ENCODE peak calls at places on chromosome 9, in four cellular contexts. R, H, M and U are unnamed samples.

GRCh38 chr9:93265301-93265971 is 81.5 kb downstream of the WNK2 start:
- DNase-seq in R (no peak), H (no peak), M (no peak), U (no peak)

GRCh38 chr9:82706781-82707180 is 356.2 kb downstream of the RASEF start:
- DNase-seq in R (no peak), H (no peak), M (no peak), U (no peak)

GRCh38 chr9:126777733-126778132 is 27.1 kb upstream of the ZBTB43 start:
- DNase-seq in R (no peak), H (no peak), M (no peak), U (no peak)

GRCh38 chr9:98173181-98173580 is 19.3 kb downstream of the CORO2A start:
- DNase-seq in R (no peak), H (no peak), M (no peak), U (no peak)

GRCh38 chr9:114006931-114007691 is 71.0 kb downstream of the AMBP start:
- DNase-seq in R (no peak), H (no peak), M (peak), U (no peak)

GRCh38 chr9:16352791-16353401 is 517.6 kb downstream of the BNC2 start:
- DNase-seq in R (no peak), H (no peak), M (no peak), U (no peak)

GRCh38 chr9:1535599-1535998 is 479.5 kb upstream of the SMARCA2 start:
- DNase-seq in R (no peak), H (no peak), M (no peak), U (no peak)

GRCh38 chr9:90458485-90458884 is 184.1 kb downstream of the DIRAS2 start:
- DNase-seq in R (no peak), H (no peak), M (no peak), U (no peak)

GRCh38 chr9:97109194-97109811 is 70.4 kb upstream of the CTSV start:
- DNase-seq in R (no peak), H (no peak), M (peak), U (no peak)

GRCh38 chr9:131575946-131576853 is 30.9 kb downstream of the PRRT1B start:
- DNase-seq in R (no peak), H (no peak), M (no peak), U (no peak)

GRCh38 chr9:126307306-126308061 is 19.1 kb upstream of the MVB12B start:
- DNase-seq in R (no peak), H (no peak), M (no peak), U (no peak)

GRCh38 chr9:14702200-14702599 is 9.0 kb upstream of the ZDHHC21 start:
- DNase-seq in R (no peak), H (no peak), M (no peak), U (no peak)

GRCh38 chr9:133334161-133334560 is 1.8 kb downstream of the SURF6 start:
- DNase-seq in R (peak), H (no peak), M (no peak), U (no peak)

GRCh38 chr9:81351166-81351565 is 338.2 kb downstream of the TLE1 start:
- DNase-seq in R (no peak), H (no peak), M (no peak), U (no peak)

GRCh38 chr9:129769582-129770107 is 16.8 kb upstream of the PTGES start:
- DNase-seq in R (no peak), H (no peak), M (no peak), U (no peak)

GRCh38 chr9:105299190-105299854 is 54.9 kb downstream of the SLC44A1 start:
- DNase-seq in R (no peak), H (peak), M (no peak), U (peak)

GRCh38 chr9:7289773-7290172 is 509.8 kb downstream of the DMAC1 start:
- DNase-seq in R (no peak), H (no peak), M (no peak), U (no peak)

GRCh38 chr9:84493284-84493947 is 152.9 kb upstream of the SLC28A3 start:
- DNase-seq in R (no peak), H (no peak), M (no peak), U (no peak)

GRCh38 chr9:133683494-133684460 is 47.6 kb downstream of the DBH start:
- DNase-seq in R (peak), H (no peak), M (no peak), U (no peak)

GRCh38 chr9:31824860-31825259 is 559.6 kb upstream of the ACO1 start:
- DNase-seq in R (no peak), H (no peak), M (no peak), U (no peak)

GRCh38 chr9:84397822-84398221 is 57.3 kb upstream of the SLC28A3 start:
- DNase-seq in R (no peak), H (peak), M (no peak), U (peak)

GRCh38 chr9:93673844-93674334 is 97.5 kb downstream of the PHF2 start:
- DNase-seq in R (peak), H (no peak), M (no peak), U (no peak)

GRCh38 chr9:109821711-109822110 is 41.7 kb downstream of the PALM2AKAP2 start:
- DNase-seq in R (no peak), H (peak), M (no peak), U (no peak)

GRCh38 chr9:121353246-121353975 is 16.6 kb downstream of the STOM start:
- DNase-seq in R (no peak), H (no peak), M (no peak), U (no peak)

GRCh38 chr9:126439402-126439765 is 112.8 kb downstream of the MVB12B start:
- DNase-seq in R (no peak), H (peak), M (no peak), U (peak)

GRCh38 chr9:84076359-84076758 is 95.8 kb downstream of the RMI1 start:
- DNase-seq in R (no peak), H (no peak), M (no peak), U (no peak)

GRCh38 chr9:134186471-134187109 is 22.2 kb upstream of the RNU6ATAC start:
- DNase-seq in R (no peak), H (no peak), M (no peak), U (no peak)

GRCh38 chr9:129996161-129996849 is 46.7 kb downstream of the FNBP1 start:
- DNase-seq in R (no peak), H (no peak), M (no peak), U (no peak)

GRCh38 chr9:37574241-37574721 is 1.9 kb downstream of the FBXO10 start:
- DNase-seq in R (no peak), H (no peak), M (no peak), U (no peak)

GRCh38 chr9:133826289-133827085 is 88.3 kb upstream of the SARDH start:
- DNase-seq in R (no peak), H (no peak), M (no peak), U (no peak)

GRCh38 chr9:7333714-7334113 is 465.9 kb downstream of the DMAC1 start:
- DNase-seq in R (no peak), H (no peak), M (no peak), U (no peak)

GRCh38 chr9:13756943-13757342 is 477.5 kb upstream of the MPDZ start:
- DNase-seq in R (no peak), H (no peak), M (no peak), U (no peak)

GRCh38 chr9:91192379-91192775 is 169.3 kb downstream of the AUH start:
- DNase-seq in R (no peak), H (no peak), M (no peak), U (no peak)

GRCh38 chr9:75104607-75105006 is 16.3 kb downstream of the OSTF1 start:
- DNase-seq in R (no peak), H (no peak), M (no peak), U (no peak)

GRCh38 chr9:69975681-69976080 is 68.0 kb upstream of the MAMDC2 start:
- DNase-seq in R (no peak), H (no peak), M (no peak), U (no peak)

GRCh38 chr9:102974530-102974929 is 20.6 kb upstream of the CYLC2 start:
- DNase-seq in R (no peak), H (no peak), M (no peak), U (no peak)

GRCh38 chr9:125106285-125106893 is 36.9 kb downstream of the SCAI start:
- DNase-seq in R (no peak), H (peak), M (no peak), U (peak)

DNA sequence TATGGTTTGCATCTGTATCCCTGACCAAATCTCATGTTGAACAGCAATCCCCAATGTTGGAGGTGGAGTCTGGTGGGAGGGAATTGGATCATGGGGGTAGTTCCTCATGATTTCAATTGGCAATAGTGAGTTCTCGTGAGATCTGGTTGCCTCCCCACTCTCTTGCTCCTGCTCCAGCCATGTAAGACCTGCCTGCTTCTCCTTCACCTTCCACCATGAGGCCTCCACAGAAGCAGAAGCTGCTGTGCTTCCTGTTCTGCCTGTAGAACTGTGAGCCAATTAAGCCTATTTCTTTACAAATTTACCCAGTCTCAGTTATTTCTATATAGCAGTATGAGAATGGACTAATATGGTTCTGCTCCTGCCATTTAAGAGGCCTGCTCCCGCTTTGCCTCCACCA is 32.9 kb downstream of the SCAI start:
- DNase-seq in R (no peak), H (no peak), M (no peak), U (no peak)
- TF ChIP-seq CTCF in R (no peak), H (no peak), M (no peak), U (no peak)

GRCh38 chr9:5773324-5773999 is 59.5 kb downstream of the ERMP1 start:
- DNase-seq in R (no peak), H (peak), M (no peak), U (no peak)
- TF ChIP-seq CTCF in R (no peak), H (no peak), M (no peak), U (peak)

GRCh38 chr9:128103589-128103962 is 24.0 kb downstream of the PTGES2 start:
- DNase-seq in R (no peak), H (no peak), M (no peak), U (no peak)
- TF ChIP-seq CTCF in R (no peak), H (no peak), M (no peak), U (peak)

GRCh38 chr9:73034962-73035361 is 82.1 kb upstream of the ALDH1A1 start:
- DNase-seq in R (no peak), H (no peak), M (no peak), U (no peak)
- TF ChIP-seq CTCF in R (no peak), H (no peak), M (no peak), U (no peak)